ENCODE peak calls at places on chromosomes 6 and 20, in five cellular contexts. K, Q, O, J and N are unnamed samples.

GRCh38 chr6:29720863-29721262 is 2.4 kb upstream of the HLA-F start:
- DNase-seq in K (no peak), Q (no peak), O (no peak), J (no peak), N (no peak)

GRCh38 chr6:26240157-26240980 is 124.6 kb upstream of the BTN3A2 start:
- DNase-seq in Q (peak; percentile 66), J (peak; percentile 85), K (peak; percentile 91), O (peak; percentile 85), N (no peak)

GRCh38 chr6:37514377-37514776 is 14.7 kb upstream of the CCDC167 start:
- DNase-seq in J (no peak), K (no peak), O (peak; percentile 55), Q (no peak), N (no peak)

GRCh38 chr6:22896716-22897115 is 327.4 kb downstream of the HDGFL1 start:
- DNase-seq in Q (no peak), J (no peak), O (no peak), K (no peak), N (no peak)

GRCh38 chr6:7617954-7618764 is 28.2 kb downstream of the SNRNP48 start:
- DNase-seq in K (no peak), J (peak; percentile 50), Q (no peak), O (peak; percentile 8), N (no peak)

GRCh38 chr20:15297059-15297875 is 959.9 kb upstream of the FLRT3 start:
- DNase-seq in O (no peak), K (no peak), J (peak; percentile 31), Q (no peak), N (no peak)

GRCh38 chr6:72953901-72954494 is 271.3 kb downstream of the KHDC1L start:
- DNase-seq in J (no peak), K (no peak), O (no peak), Q (no peak), N (no peak)

GRCh38 chr6:56849876-56850275 is 105.0 kb upstream of the BEND6 start:
- DNase-seq in Q (no peak), O (no peak), J (no peak), K (no peak), N (no peak)

GRCh38 chr6:125201961-125202729 is 48.6 kb downstream of the TPD52L1 start:
- DNase-seq in J (peak; percentile 69), O (no peak), Q (no peak), K (no peak), N (peak; percentile 85)

GRCh38 chr6:158488065-158488464 is 71.8 kb upstream of the TMEM181 start:
- DNase-seq in J (no peak), O (no peak), Q (no peak), K (no peak), N (no peak)

GRCh38 chr20:62591122-62591468 is 51.2 kb upstream of the SLCO4A1 start:
- DNase-seq in K (no peak), Q (no peak), J (no peak), O (no peak), N (no peak)

GRCh38 chr6:158226655-158227512 is 58.7 kb downstream of the GTF2H5 start:
- DNase-seq in O (no peak), K (no peak), J (no peak), Q (no peak), N (no peak)

GRCh38 chr20:23152308-23152892 is 66.3 kb upstream of the CD93 start:
- DNase-seq in J (peak; percentile 57), Q (no peak), O (no peak), K (no peak), N (peak; percentile 48)

GRCh38 chr6:36760685-36761435 is 63.2 kb downstream of the RAB44 start:
- DNase-seq in O (no peak), K (no peak), J (no peak), Q (no peak), N (no peak)

GRCh38 chr6:10303806-10304520 is 110.9 kb downstream of the TFAP2A start:
- DNase-seq in J (no peak), Q (no peak), O (no peak), K (no peak), N (no peak)

GRCh38 chr6:135657207-135657606 is 159.7 kb upstream of the AHI1 start:
- DNase-seq in K (no peak), O (no peak), J (no peak), Q (no peak), N (no peak)

GRCh38 chr20:59992531-59992930 is 34.3 kb downstream of the CDH26 start:
- DNase-seq in Q (no peak), J (no peak), O (no peak), K (no peak), N (no peak)